ENCODE peak calls at places on chromosomes 11 and 22, in seven cellular contexts. Y is IMR-90; Z is uterus; C is colonic mucosa; S is right lobe of liver; H is endodermal cell; Q is CD4-positive, CD25-positive, alpha-beta regulatory T cell. F is an unnamed sample.

GRCh38 chr11:18322818-18323570 is 627 bp downstream of the GTF2H1 start:
- DNase-seq in Y (no peak), Z (no peak), C (no peak), S (no peak), H (no peak), Q (no peak), F (no peak)

GRCh38 chr22:17366830-17367229 is 2.4 kb upstream of the CECR2 start:
- DNase-seq in Y (no peak), Z (peak; percentile 38), C (peak; percentile 31), S (no peak), H (peak; percentile 94), Q (no peak), F (no peak)

GRCh38 chr11:70072471-70073187 is 5.5 kb upstream of the ANO1 start:
- DNase-seq in Y (no peak), Z (no peak), C (no peak), S (peak; percentile 37), H (peak; percentile 53), Q (no peak), F (no peak)

GRCh38 chr11:28815110-28815509 is 706.9 kb downstream of the METTL15 start:
- DNase-seq in Y (no peak), Z (no peak), C (no peak), S (no peak), H (no peak), Q (no peak), F (no peak)

GRCh38 chr11:12693485-12694181 is 19.4 kb downstream of the TEAD1 start:
- DNase-seq in Y (peak; percentile 99), Z (peak; percentile 49), C (peak; percentile 57), S (peak; percentile 61), H (peak; percentile 62), Q (no peak), F (peak; percentile 44)

GRCh38 chr22:38034278-38034882 is 22.8 kb upstream of the PICK1 start:
- DNase-seq in Y (peak; percentile 91), Z (peak; percentile 64), C (peak; percentile 58), S (peak; percentile 70), H (peak; percentile 89), Q (no peak), F (peak; percentile 84)

GRCh38 chr22:37735054-37735453 is 38.2 kb downstream of the TRIOBP start:
- DNase-seq in Y (no peak), Z (no peak), C (peak; percentile 57), S (peak; percentile 87), H (peak; percentile 89), Q (no peak), F (peak; percentile 68)

GRCh38 chr22:30890689-30891442 is 77.7 kb downstream of the MORC2 start:
- DNase-seq in Y (peak; percentile 10), Z (peak; percentile 26), C (peak; percentile 29), S (peak; percentile 54), H (peak; percentile 91), Q (no peak), F (peak; percentile 34)

GRCh38 chr22:49968831-49969661 is 8.5 kb downstream of the PIM3 start:
- DNase-seq in Y (no peak), Z (peak; percentile 28), C (no peak), S (peak; percentile 50), H (peak; percentile 53), Q (no peak), F (no peak)

GRCh38 chr11:20058749-20059458 is 101.4 kb downstream of the DBX1 start:
- DNase-seq in Y (peak; percentile 31), Z (no peak), C (no peak), S (no peak), H (peak; percentile 11), Q (no peak), F (no peak)

GRCh38 chr11:67442504-67443398 is 525 bp downstream of the CORO1B start:
- DNase-seq in Y (no peak), Z (no peak), C (no peak), S (no peak), H (no peak), Q (no peak), F (no peak)

GRCh38 chr11:72813740-72814138 is 472 bp upstream of the ATG16L2 start:
- DNase-seq in Y (peak; percentile 66), Z (no peak), C (peak; percentile 86), S (peak; percentile 86), H (no peak), Q (no peak), F (peak; percentile 64)

GRCh38 chr11:132402056-132402684 is 1031.8 kb downstream of the NTM start:
- DNase-seq in Y (peak; percentile 51), Z (no peak), C (no peak), S (peak; percentile 50), H (peak; percentile 89), Q (peak; percentile 14), F (no peak)

GRCh38 chr22:39534092-39534506 is 1.6 kb upstream of the RPS19BP1 start:
- DNase-seq in Y (no peak), Z (peak; percentile 31), C (no peak), S (no peak), H (peak; percentile 74), Q (no peak), F (no peak)

GRCh38 chr11:8258771-8259170 is 4.9 kb downstream of the LMO1 start:
- DNase-seq in Y (peak; percentile 26), Z (no peak), C (no peak), S (peak; percentile 27), H (no peak), Q (no peak), F (no peak)

GRCh38 chr11:76257040-76257730 is 50.9 kb upstream of the WNT11 start:
- DNase-seq in Y (no peak), Z (no peak), C (no peak), S (no peak), H (peak; percentile 71), Q (no peak), F (peak; percentile 16)

GRCh38 chr22:36332623-36333331 is 55.0 kb downstream of the MYH9 start:
- DNase-seq in Y (peak; percentile 83), Z (no peak), C (peak; percentile 77), S (no peak), H (peak; percentile 69), Q (peak; percentile 63), F (peak; percentile 90)

GRCh38 chr11:14981507-14981906 is 9.4 kb upstream of the CALCA start:
- DNase-seq in Y (no peak), Z (no peak), C (no peak), S (no peak), H (no peak), Q (no peak), F (no peak)

GRCh38 chr11:67484847-67485311 is 2.1 kb downstream of the AIP start:
- DNase-seq in Y (no peak), Z (no peak), C (peak; percentile 44), S (no peak), H (peak; percentile 37), Q (peak; percentile 52), F (no peak)

GRCh38 chr11:35167451-35167954 is 28.5 kb downstream of the CD44 start:
- DNase-seq in Y (no peak), Z (peak; percentile 40), C (no peak), S (no peak), H (no peak), Q (no peak), F (no peak)

GRCh38 chr22:35648066-35649025 is at the start of gene APOL6:
- DNase-seq in Y (peak; percentile 76), Z (no peak), C (peak; percentile 81), S (peak; percentile 75), H (no peak), Q (peak; percentile 39), F (peak; percentile 88)

GRCh38 chr11:93936416-93936815 is 84.7 kb upstream of the HEPHL1 start:
- DNase-seq in Y (no peak), Z (no peak), C (no peak), S (no peak), H (no peak), Q (no peak), F (no peak)

GRCh38 chr11:11982975-11983374 is 25.5 kb downstream of the DKK3 start:
- DNase-seq in Y (peak; percentile 75), Z (no peak), C (no peak), S (no peak), H (no peak), Q (no peak), F (no peak)

GRCh38 chr11:33721984-33722383 is 14.2 kb downstream of the CD59 start:
- DNase-seq in Y (no peak), Z (no peak), C (no peak), S (no peak), H (no peak), Q (no peak), F (peak; percentile 33)
- H3K4me1 ChIP-seq in Y (peaks cover 36% of the 10 kb centered on the region), Z (peaks cover 18% of the 10 kb centered on the region), C (peaks cover 9% of the 10 kb centered on the region), S (no peaks in the 10 kb centered on the region), H (no peaks in the 10 kb centered on the region), Q (no peaks in the 10 kb centered on the region), F (peaks cover 38% of the 10 kb centered on the region)

DNA sequence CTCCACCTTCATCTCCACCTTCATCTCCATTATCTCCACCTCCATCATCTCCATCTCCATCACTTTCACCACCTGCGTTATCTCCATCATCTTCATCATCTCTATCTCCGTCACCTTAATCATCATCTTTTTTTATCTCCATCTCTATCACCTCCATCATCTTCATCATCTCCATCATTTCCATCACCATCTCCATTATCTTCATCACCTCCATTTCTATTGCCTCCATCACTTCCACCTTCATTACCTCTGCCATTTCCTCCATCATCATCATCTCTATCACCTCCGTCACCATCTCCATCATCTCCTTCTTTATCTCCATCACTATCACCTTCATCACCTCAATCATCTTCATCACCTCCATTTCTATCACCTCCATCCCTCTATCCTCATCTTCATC is 573.5 kb downstream of the TBC1D22A start:
- DNase-seq in Y (no peak), Z (no peak), C (no peak), S (no peak), H (no peak), Q (no peak), F (no peak)
- H3K9me3 ChIP-seq in Y (peaks cover 7% of the 10 kb centered on the region), Z (no peaks in the 10 kb centered on the region), C (no peaks in the 10 kb centered on the region), S (no peaks in the 10 kb centered on the region), H (peaks cover 66% of the 10 kb centered on the region), Q (no peaks in the 10 kb centered on the region), F (no peaks in the 10 kb centered on the region)

GRCh38 chr11:312092-312816 is 1.6 kb upstream of the IFITM1 start:
- DNase-seq in Y (no peak), Z (no peak), C (no peak), S (no peak), H (peak; percentile 75), Q (no peak), F (no peak)
- H3K4me1 ChIP-seq in Y (peaks cover 24% of the 10 kb centered on the region), Z (peaks cover 6% of the 10 kb centered on the region), C (peaks cover 8% of the 10 kb centered on the region), S (no peaks in the 10 kb centered on the region), H (peaks cover 13% of the 10 kb centered on the region), Q (peaks cover 70% of the 10 kb centered on the region), F (peaks cover 10% of the 10 kb centered on the region)

GRCh38 chr11:2643746-2644145 is 56.0 kb downstream of the KCNQ1OT1 start:
- DNase-seq in Y (no peak), Z (no peak), C (no peak), S (no peak), H (no peak), Q (no peak), F (no peak)
- H3K9me3 ChIP-seq in Y (peaks cover 51% of the 10 kb centered on the region), Z (no peaks in the 10 kb centered on the region), C (no peaks in the 10 kb centered on the region), S (no peaks in the 10 kb centered on the region), H (peaks cover 98% of the 10 kb centered on the region), Q (peaks cover 30% of the 10 kb centered on the region), F (peaks cover 54% of the 10 kb centered on the region)

GRCh38 chr11:119374632-119375394 is 6.7 kb downstream of the USP2 start:
- DNase-seq in Y (no peak), Z (peak; percentile 45), C (no peak), S (peak; percentile 33), H (peak; percentile 66), Q (no peak), F (no peak)
- H3K4me1 ChIP-seq in Y (peaks cover 24% of the 10 kb centered on the region), Z (peaks cover 6% of the 10 kb centered on the region), C (peaks cover 9% of the 10 kb centered on the region), S (no peaks in the 10 kb centered on the region), H (peaks cover 49% of the 10 kb centered on the region), Q (no peaks in the 10 kb centered on the region), F (peaks cover 24% of the 10 kb centered on the region)

DNA sequence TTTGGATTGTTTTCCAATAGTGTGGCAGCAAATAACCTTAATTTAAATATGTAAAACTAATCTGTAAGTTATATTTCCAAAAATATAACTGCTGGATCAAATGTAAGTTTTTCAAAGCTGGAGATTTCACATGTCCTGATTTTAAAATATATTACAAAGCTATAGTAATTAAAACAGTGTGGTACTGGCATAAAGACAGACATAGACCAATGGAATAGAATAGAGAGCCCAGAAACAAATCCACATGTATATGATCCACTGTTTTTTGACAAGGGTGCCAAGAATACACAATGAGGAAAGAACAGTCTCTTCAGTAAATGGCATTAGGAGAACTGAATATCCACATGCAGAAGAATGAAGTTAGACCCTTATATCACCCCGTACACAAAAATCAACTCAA is 4.0 kb downstream of the OR4X2 start:
- DNase-seq in Y (no peak), Z (no peak), C (no peak), S (no peak), H (no peak), Q (no peak), F (no peak)
- H3K9me3 ChIP-seq in Y (peaks cover 2% of the 10 kb centered on the region), Z (no peaks in the 10 kb centered on the region), C (no peaks in the 10 kb centered on the region), S (no peaks in the 10 kb centered on the region), H (peaks cover 64% of the 10 kb centered on the region), Q (peaks cover 7% of the 10 kb centered on the region), F (no peaks in the 10 kb centered on the region)

F was measured in PC-9.